ENCODE peak calls at places on chromosomes 13 and 19, in six cellular contexts. One of them, this sample, is unnamed.
A peak's percentile ranks its signal among the peaks of the same experiment; 100 is the strongest.

GRCh38 chr19:41449079-41449864 is 6.3 kb downstream of the ERICH4 start:
- DNase-seq in HEK293T: peak; percentile 87
- DNase-seq in left colon: peak; percentile 52
- DNase-seq in ureter: peak; percentile 77
- DNase-seq in lung microvascular endothelial cell: peak; percentile 83
- DNase-seq in activated T-helper 1 cell treated with anti-CD3 and anti-CD28 coated beads, Interleukin-12 subunit alpha, Interleukin-12 subunit beta, Interleukin-2, Interleukin-4 antibody, amounts not matched to agents 30 ng/mL and 10 ng/mL and 1 ng/mL, durations not matched to agents 14 hours and 24 hours and 36 hours: peak; percentile 60
- DNase-seq in this sample: peak; percentile 73

GRCh38 chr13:30690282-30691188 is 44.8 kb upstream of the ALOX5AP start:
- DNase-seq in HEK293T: no peak
- DNase-seq in left colon: peak; percentile 77
- DNase-seq in ureter: peak; percentile 65
- DNase-seq in lung microvascular endothelial cell: no peak
- DNase-seq in activated T-helper 1 cell treated with anti-CD3 and anti-CD28 coated beads, Interleukin-12 subunit alpha, Interleukin-12 subunit beta, Interleukin-2, Interleukin-4 antibody, amounts not matched to agents 30 ng/mL and 10 ng/mL and 1 ng/mL, durations not matched to agents 14 hours and 24 hours and 36 hours: peak; percentile 15
- DNase-seq in this sample: peak; percentile 75

GRCh38 chr19:52269338-52270261 is at the start of gene ZNF766:
- DNase-seq in HEK293T: peak; percentile 95
- DNase-seq in left colon: peak; percentile 98
- DNase-seq in ureter: peak; percentile 99
- DNase-seq in lung microvascular endothelial cell: peak; percentile 97
- DNase-seq in activated T-helper 1 cell treated with anti-CD3 and anti-CD28 coated beads, Interleukin-12 subunit alpha, Interleukin-12 subunit beta, Interleukin-2, Interleukin-4 antibody, amounts not matched to agents 30 ng/mL and 10 ng/mL and 1 ng/mL, durations not matched to agents 14 hours and 24 hours and 36 hours: peak; percentile 96
- DNase-seq in this sample: peak; percentile 97

GRCh38 chr13:95791084-95791722 is 114.3 kb downstream of the DNAJC3 start:
- DNase-seq in HEK293T: no peak
- DNase-seq in left colon: no peak
- DNase-seq in ureter: no peak
- DNase-seq in lung microvascular endothelial cell: no peak
- DNase-seq in activated T-helper 1 cell treated with anti-CD3 and anti-CD28 coated beads, Interleukin-12 subunit alpha, Interleukin-12 subunit beta, Interleukin-2, Interleukin-4 antibody, amounts not matched to agents 30 ng/mL and 10 ng/mL and 1 ng/mL, durations not matched to agents 14 hours and 24 hours and 36 hours: no peak
- DNase-seq in this sample: no peak

GRCh38 chr13:25652764-25653163 is 281.0 kb downstream of the ATP8A2 start:
- DNase-seq in HEK293T: no peak
- DNase-seq in left colon: no peak
- DNase-seq in ureter: no peak
- DNase-seq in lung microvascular endothelial cell: no peak
- DNase-seq in activated T-helper 1 cell treated with anti-CD3 and anti-CD28 coated beads, Interleukin-12 subunit alpha, Interleukin-12 subunit beta, Interleukin-2, Interleukin-4 antibody, amounts not matched to agents 30 ng/mL and 10 ng/mL and 1 ng/mL, durations not matched to agents 14 hours and 24 hours and 36 hours: no peak
- DNase-seq in this sample: no peak

GRCh38 chr19:19417618-19418270 is 12.3 kb downstream of the GATAD2A start:
- DNase-seq in HEK293T: no peak
- DNase-seq in left colon: no peak
- DNase-seq in ureter: no peak
- DNase-seq in lung microvascular endothelial cell: no peak
- DNase-seq in activated T-helper 1 cell treated with anti-CD3 and anti-CD28 coated beads, Interleukin-12 subunit alpha, Interleukin-12 subunit beta, Interleukin-2, Interleukin-4 antibody, amounts not matched to agents 30 ng/mL and 10 ng/mL and 1 ng/mL, durations not matched to agents 14 hours and 24 hours and 36 hours: no peak
- DNase-seq in this sample: no peak

GRCh38 chr19:33814181-33815165 is 17.8 kb downstream of the KCTD15 start:
- DNase-seq in HEK293T: no peak
- DNase-seq in left colon: no peak
- DNase-seq in ureter: no peak
- DNase-seq in lung microvascular endothelial cell: no peak
- DNase-seq in activated T-helper 1 cell treated with anti-CD3 and anti-CD28 coated beads, Interleukin-12 subunit alpha, Interleukin-12 subunit beta, Interleukin-2, Interleukin-4 antibody, amounts not matched to agents 30 ng/mL and 10 ng/mL and 1 ng/mL, durations not matched to agents 14 hours and 24 hours and 36 hours: no peak
- DNase-seq in this sample: no peak

GRCh38 chr19:28836366-28836765 is 376.6 kb downstream of the UQCRFS1 start:
- DNase-seq in HEK293T: no peak
- DNase-seq in left colon: no peak
- DNase-seq in ureter: no peak
- DNase-seq in lung microvascular endothelial cell: no peak
- DNase-seq in activated T-helper 1 cell treated with anti-CD3 and anti-CD28 coated beads, Interleukin-12 subunit alpha, Interleukin-12 subunit beta, Interleukin-2, Interleukin-4 antibody, amounts not matched to agents 30 ng/mL and 10 ng/mL and 1 ng/mL, durations not matched to agents 14 hours and 24 hours and 36 hours: no peak
- DNase-seq in this sample: no peak

GRCh38 chr19:47437500-47437899 is 18.2 kb upstream of the MEIS3 start:
- DNase-seq in HEK293T: no peak
- DNase-seq in left colon: no peak
- DNase-seq in ureter: no peak
- DNase-seq in lung microvascular endothelial cell: no peak
- DNase-seq in activated T-helper 1 cell treated with anti-CD3 and anti-CD28 coated beads, Interleukin-12 subunit alpha, Interleukin-12 subunit beta, Interleukin-2, Interleukin-4 antibody, amounts not matched to agents 30 ng/mL and 10 ng/mL and 1 ng/mL, durations not matched to agents 14 hours and 24 hours and 36 hours: no peak
- DNase-seq in this sample: no peak

GRCh38 chr13:92677571-92677970 is 549.0 kb upstream of the GPC6 start:
- DNase-seq in HEK293T: peak; percentile 37
- DNase-seq in left colon: no peak
- DNase-seq in ureter: no peak
- DNase-seq in lung microvascular endothelial cell: no peak
- DNase-seq in activated T-helper 1 cell treated with anti-CD3 and anti-CD28 coated beads, Interleukin-12 subunit alpha, Interleukin-12 subunit beta, Interleukin-2, Interleukin-4 antibody, amounts not matched to agents 30 ng/mL and 10 ng/mL and 1 ng/mL, durations not matched to agents 14 hours and 24 hours and 36 hours: no peak
- DNase-seq in this sample: peak; percentile 8

GRCh38 chr13:23743269-23743668 is 145.9 kb downstream of the MIPEP start:
- DNase-seq in HEK293T: no peak
- DNase-seq in left colon: no peak
- DNase-seq in ureter: no peak
- DNase-seq in lung microvascular endothelial cell: no peak
- DNase-seq in activated T-helper 1 cell treated with anti-CD3 and anti-CD28 coated beads, Interleukin-12 subunit alpha, Interleukin-12 subunit beta, Interleukin-2, Interleukin-4 antibody, amounts not matched to agents 30 ng/mL and 10 ng/mL and 1 ng/mL, durations not matched to agents 14 hours and 24 hours and 36 hours: peak; percentile 25
- DNase-seq in this sample: no peak

GRCh38 chr19:35206379-35206778 is 22.2 kb downstream of the FAM187B start:
- DNase-seq in HEK293T: no peak
- DNase-seq in left colon: no peak
- DNase-seq in ureter: peak; percentile 20
- DNase-seq in lung microvascular endothelial cell: no peak
- DNase-seq in activated T-helper 1 cell treated with anti-CD3 and anti-CD28 coated beads, Interleukin-12 subunit alpha, Interleukin-12 subunit beta, Interleukin-2, Interleukin-4 antibody, amounts not matched to agents 30 ng/mL and 10 ng/mL and 1 ng/mL, durations not matched to agents 14 hours and 24 hours and 36 hours: peak; percentile 56
- DNase-seq in this sample: no peak

GRCh38 chr13:32246468-32246867 is 68.7 kb downstream of the ZAR1L start:
- DNase-seq in HEK293T: peak; percentile 78
- DNase-seq in left colon: peak; percentile 38
- DNase-seq in ureter: peak; percentile 61
- DNase-seq in lung microvascular endothelial cell: peak; percentile 69
- DNase-seq in activated T-helper 1 cell treated with anti-CD3 and anti-CD28 coated beads, Interleukin-12 subunit alpha, Interleukin-12 subunit beta, Interleukin-2, Interleukin-4 antibody, amounts not matched to agents 30 ng/mL and 10 ng/mL and 1 ng/mL, durations not matched to agents 14 hours and 24 hours and 36 hours: no peak
- DNase-seq in this sample: peak; percentile 76

GRCh38 chr19:898663-899062 is 5.4 kb downstream of the RNU6-9 start:
- DNase-seq in HEK293T: no peak
- DNase-seq in left colon: no peak
- DNase-seq in ureter: no peak
- DNase-seq in lung microvascular endothelial cell: no peak
- DNase-seq in activated T-helper 1 cell treated with anti-CD3 and anti-CD28 coated beads, Interleukin-12 subunit alpha, Interleukin-12 subunit beta, Interleukin-2, Interleukin-4 antibody, amounts not matched to agents 30 ng/mL and 10 ng/mL and 1 ng/mL, durations not matched to agents 14 hours and 24 hours and 36 hours: no peak
- DNase-seq in this sample: no peak

GRCh38 chr19:8635422-8635821 is 5.0 kb downstream of the NFILZ start:
- DNase-seq in HEK293T: no peak
- DNase-seq in left colon: no peak
- DNase-seq in ureter: no peak
- DNase-seq in lung microvascular endothelial cell: no peak
- DNase-seq in activated T-helper 1 cell treated with anti-CD3 and anti-CD28 coated beads, Interleukin-12 subunit alpha, Interleukin-12 subunit beta, Interleukin-2, Interleukin-4 antibody, amounts not matched to agents 30 ng/mL and 10 ng/mL and 1 ng/mL, durations not matched to agents 14 hours and 24 hours and 36 hours: no peak
- DNase-seq in this sample: no peak

GRCh38 chr19:35731353-35731752 is 10.9 kb downstream of the IGFLR1 start:
- DNase-seq in HEK293T: no peak
- DNase-seq in left colon: no peak
- DNase-seq in ureter: no peak
- DNase-seq in lung microvascular endothelial cell: no peak
- DNase-seq in activated T-helper 1 cell treated with anti-CD3 and anti-CD28 coated beads, Interleukin-12 subunit alpha, Interleukin-12 subunit beta, Interleukin-2, Interleukin-4 antibody, amounts not matched to agents 30 ng/mL and 10 ng/mL and 1 ng/mL, durations not matched to agents 14 hours and 24 hours and 36 hours: no peak
- DNase-seq in this sample: no peak

GRCh38 chr13:43573787-43574562 is 212.8 kb downstream of the ENOX1 start:
- DNase-seq in HEK293T: no peak
- DNase-seq in left colon: no peak
- DNase-seq in ureter: no peak
- DNase-seq in lung microvascular endothelial cell: peak; percentile 16
- DNase-seq in activated T-helper 1 cell treated with anti-CD3 and anti-CD28 coated beads, Interleukin-12 subunit alpha, Interleukin-12 subunit beta, Interleukin-2, Interleukin-4 antibody, amounts not matched to agents 30 ng/mL and 10 ng/mL and 1 ng/mL, durations not matched to agents 14 hours and 24 hours and 36 hours: no peak
- DNase-seq in this sample: no peak

GRCh38 chr19:6925801-6926751 is 38.7 kb downstream of the ADGRE1 start:
- DNase-seq in HEK293T: peak; percentile 26
- DNase-seq in left colon: no peak
- DNase-seq in ureter: no peak
- DNase-seq in lung microvascular endothelial cell: no peak
- DNase-seq in activated T-helper 1 cell treated with anti-CD3 and anti-CD28 coated beads, Interleukin-12 subunit alpha, Interleukin-12 subunit beta, Interleukin-2, Interleukin-4 antibody, amounts not matched to agents 30 ng/mL and 10 ng/mL and 1 ng/mL, durations not matched to agents 14 hours and 24 hours and 36 hours: peak; percentile 50
- DNase-seq in this sample: no peak

GRCh38 chr13:40026741-40027140 is 371.3 kb downstream of the COG6 start:
- DNase-seq in HEK293T: no peak
- DNase-seq in left colon: no peak
- DNase-seq in ureter: no peak
- DNase-seq in lung microvascular endothelial cell: no peak
- DNase-seq in activated T-helper 1 cell treated with anti-CD3 and anti-CD28 coated beads, Interleukin-12 subunit alpha, Interleukin-12 subunit beta, Interleukin-2, Interleukin-4 antibody, amounts not matched to agents 30 ng/mL and 10 ng/mL and 1 ng/mL, durations not matched to agents 14 hours and 24 hours and 36 hours: peak; percentile 29
- DNase-seq in this sample: no peak

GRCh38 chr13:51549050-51549449 is 35.2 kb upstream of the WDFY2 start:
- DNase-seq in HEK293T: no peak
- DNase-seq in left colon: no peak
- DNase-seq in ureter: peak; percentile 52
- DNase-seq in lung microvascular endothelial cell: no peak
- DNase-seq in activated T-helper 1 cell treated with anti-CD3 and anti-CD28 coated beads, Interleukin-12 subunit alpha, Interleukin-12 subunit beta, Interleukin-2, Interleukin-4 antibody, amounts not matched to agents 30 ng/mL and 10 ng/mL and 1 ng/mL, durations not matched to agents 14 hours and 24 hours and 36 hours: no peak
- DNase-seq in this sample: peak; percentile 32

GRCh38 chr13:31023126-31023525 is 90.7 kb downstream of the TEX26 start:
- DNase-seq in HEK293T: no peak
- DNase-seq in left colon: no peak
- DNase-seq in ureter: no peak
- DNase-seq in lung microvascular endothelial cell: peak; percentile 30
- DNase-seq in activated T-helper 1 cell treated with anti-CD3 and anti-CD28 coated beads, Interleukin-12 subunit alpha, Interleukin-12 subunit beta, Interleukin-2, Interleukin-4 antibody, amounts not matched to agents 30 ng/mL and 10 ng/mL and 1 ng/mL, durations not matched to agents 14 hours and 24 hours and 36 hours: no peak
- DNase-seq in this sample: no peak

GRCh38 chr13:25678398-25678797 is 306.6 kb downstream of the ATP8A2 start:
- DNase-seq in HEK293T: no peak
- DNase-seq in left colon: no peak
- DNase-seq in ureter: no peak
- DNase-seq in lung microvascular endothelial cell: no peak
- DNase-seq in activated T-helper 1 cell treated with anti-CD3 and anti-CD28 coated beads, Interleukin-12 subunit alpha, Interleukin-12 subunit beta, Interleukin-2, Interleukin-4 antibody, amounts not matched to agents 30 ng/mL and 10 ng/mL and 1 ng/mL, durations not matched to agents 14 hours and 24 hours and 36 hours: no peak
- DNase-seq in this sample: no peak

GRCh38 chr13:39484506-39485313 is 118.3 kb downstream of the LHFPL6 start:
- DNase-seq in HEK293T: no peak
- DNase-seq in left colon: no peak
- DNase-seq in ureter: no peak
- DNase-seq in lung microvascular endothelial cell: no peak
- DNase-seq in activated T-helper 1 cell treated with anti-CD3 and anti-CD28 coated beads, Interleukin-12 subunit alpha, Interleukin-12 subunit beta, Interleukin-2, Interleukin-4 antibody, amounts not matched to agents 30 ng/mL and 10 ng/mL and 1 ng/mL, durations not matched to agents 14 hours and 24 hours and 36 hours: no peak
- DNase-seq in this sample: no peak

GRCh38 chr19:18626906-18627305 is 9.9 kb upstream of the KLHL26 start:
- DNase-seq in HEK293T: no peak
- DNase-seq in left colon: no peak
- DNase-seq in ureter: no peak
- DNase-seq in lung microvascular endothelial cell: no peak
- DNase-seq in activated T-helper 1 cell treated with anti-CD3 and anti-CD28 coated beads, Interleukin-12 subunit alpha, Interleukin-12 subunit beta, Interleukin-2, Interleukin-4 antibody, amounts not matched to agents 30 ng/mL and 10 ng/mL and 1 ng/mL, durations not matched to agents 14 hours and 24 hours and 36 hours: no peak
- DNase-seq in this sample: no peak

GRCh38 chr19:46821512-46822359 is 28.9 kb downstream of the AP2S1 start:
- DNase-seq in HEK293T: no peak
- DNase-seq in left colon: peak; percentile 64
- DNase-seq in ureter: no peak
- DNase-seq in lung microvascular endothelial cell: no peak
- DNase-seq in activated T-helper 1 cell treated with anti-CD3 and anti-CD28 coated beads, Interleukin-12 subunit alpha, Interleukin-12 subunit beta, Interleukin-2, Interleukin-4 antibody, amounts not matched to agents 30 ng/mL and 10 ng/mL and 1 ng/mL, durations not matched to agents 14 hours and 24 hours and 36 hours: peak; percentile 57
- DNase-seq in this sample: peak; percentile 24

GRCh38 chr13:38391341-38391740 is 41.7 kb downstream of the UFM1 start:
- DNase-seq in HEK293T: no peak
- DNase-seq in left colon: no peak
- DNase-seq in ureter: no peak
- DNase-seq in lung microvascular endothelial cell: no peak
- DNase-seq in activated T-helper 1 cell treated with anti-CD3 and anti-CD28 coated beads, Interleukin-12 subunit alpha, Interleukin-12 subunit beta, Interleukin-2, Interleukin-4 antibody, amounts not matched to agents 30 ng/mL and 10 ng/mL and 1 ng/mL, durations not matched to agents 14 hours and 24 hours and 36 hours: no peak
- DNase-seq in this sample: no peak

GRCh38 chr19:46420056-46420455 is 6.7 kb upstream of the CCDC8 start:
- DNase-seq in HEK293T: no peak
- DNase-seq in left colon: no peak
- DNase-seq in ureter: no peak
- DNase-seq in lung microvascular endothelial cell: no peak
- DNase-seq in activated T-helper 1 cell treated with anti-CD3 and anti-CD28 coated beads, Interleukin-12 subunit alpha, Interleukin-12 subunit beta, Interleukin-2, Interleukin-4 antibody, amounts not matched to agents 30 ng/mL and 10 ng/mL and 1 ng/mL, durations not matched to agents 14 hours and 24 hours and 36 hours: no peak
- DNase-seq in this sample: no peak

GRCh38 chr13:42732073-42732472 is 49.3 kb upstream of the FAM216B start:
- DNase-seq in HEK293T: no peak
- DNase-seq in left colon: no peak
- DNase-seq in ureter: no peak
- DNase-seq in lung microvascular endothelial cell: no peak
- DNase-seq in activated T-helper 1 cell treated with anti-CD3 and anti-CD28 coated beads, Interleukin-12 subunit alpha, Interleukin-12 subunit beta, Interleukin-2, Interleukin-4 antibody, amounts not matched to agents 30 ng/mL and 10 ng/mL and 1 ng/mL, durations not matched to agents 14 hours and 24 hours and 36 hours: no peak
- DNase-seq in this sample: no peak

GRCh38 chr13:85314686-85315085 is 484.5 kb downstream of the SLITRK6 start:
- DNase-seq in HEK293T: no peak
- DNase-seq in left colon: no peak
- DNase-seq in ureter: no peak
- DNase-seq in lung microvascular endothelial cell: no peak
- DNase-seq in activated T-helper 1 cell treated with anti-CD3 and anti-CD28 coated beads, Interleukin-12 subunit alpha, Interleukin-12 subunit beta, Interleukin-2, Interleukin-4 antibody, amounts not matched to agents 30 ng/mL and 10 ng/mL and 1 ng/mL, durations not matched to agents 14 hours and 24 hours and 36 hours: no peak
- DNase-seq in this sample: no peak

This sample was measured in hepatocyte.